ENCODE peak calls at places on chromosome 9, in ten cellular contexts. One of them, this sample, is unnamed.

GRCh38 chr9:14296462-14296861 is 17.5 kb downstream of the NFIB start:
- DNase-seq in breast epithelium: no peak
- DNase-seq in mesothelial cell of epicardium: no peak
- DNase-seq in cardiac fibroblast: no peak
- DNase-seq in fibroblast of lung: no peak
- DNase-seq in CD4-positive, alpha-beta T cell: no peak
- DNase-seq in left ventricle myocardium inferior: peak
- DNase-seq in astrocyte of the spinal cord: no peak
- DNase-seq in SK-N-SH: no peak
- DNase-seq in foreskin fibroblast: no peak
- DNase-seq in this sample: no peak

GRCh38 chr9:99104459-99105151 is at the start of gene TGFBR1:
- DNase-seq in breast epithelium: peak
- DNase-seq in mesothelial cell of epicardium: peak
- DNase-seq in cardiac fibroblast: peak
- DNase-seq in fibroblast of lung: peak
- DNase-seq in CD4-positive, alpha-beta T cell: peak
- DNase-seq in left ventricle myocardium inferior: peak
- DNase-seq in astrocyte of the spinal cord: peak
- DNase-seq in SK-N-SH: peak
- DNase-seq in foreskin fibroblast: peak
- DNase-seq in this sample: peak

GRCh38 chr9:8188720-8189407 is 389.3 kb upstream of the DMAC1 start:
- DNase-seq in breast epithelium: no peak
- DNase-seq in mesothelial cell of epicardium: no peak
- DNase-seq in cardiac fibroblast: no peak
- DNase-seq in fibroblast of lung: peak
- DNase-seq in CD4-positive, alpha-beta T cell: no peak
- DNase-seq in left ventricle myocardium inferior: no peak
- DNase-seq in astrocyte of the spinal cord: no peak
- DNase-seq in SK-N-SH: peak
- DNase-seq in foreskin fibroblast: peak
- DNase-seq in this sample: no peak

GRCh38 chr9:98316445-98317133 is 61.1 kb upstream of the TBC1D2 start:
- DNase-seq in breast epithelium: no peak
- DNase-seq in mesothelial cell of epicardium: no peak
- DNase-seq in cardiac fibroblast: no peak
- DNase-seq in fibroblast of lung: no peak
- DNase-seq in CD4-positive, alpha-beta T cell: no peak
- DNase-seq in left ventricle myocardium inferior: no peak
- DNase-seq in astrocyte of the spinal cord: no peak
- DNase-seq in SK-N-SH: no peak
- DNase-seq in foreskin fibroblast: no peak
- DNase-seq in this sample: no peak

GRCh38 chr9:108397286-108397685 is 458.5 kb downstream of the ACTL7B start:
- DNase-seq in breast epithelium: no peak
- DNase-seq in mesothelial cell of epicardium: no peak
- DNase-seq in cardiac fibroblast: no peak
- DNase-seq in fibroblast of lung: no peak
- DNase-seq in CD4-positive, alpha-beta T cell: no peak
- DNase-seq in left ventricle myocardium inferior: no peak
- DNase-seq in astrocyte of the spinal cord: no peak
- DNase-seq in SK-N-SH: no peak
- DNase-seq in foreskin fibroblast: peak
- DNase-seq in this sample: no peak

GRCh38 chr9:29555452-29555851 is 1982.2 kb upstream of the C9orf72 start:
- DNase-seq in breast epithelium: no peak
- DNase-seq in mesothelial cell of epicardium: no peak
- DNase-seq in cardiac fibroblast: no peak
- DNase-seq in fibroblast of lung: no peak
- DNase-seq in CD4-positive, alpha-beta T cell: no peak
- DNase-seq in left ventricle myocardium inferior: no peak
- DNase-seq in astrocyte of the spinal cord: peak
- DNase-seq in SK-N-SH: no peak
- DNase-seq in foreskin fibroblast: no peak
- DNase-seq in this sample: no peak

GRCh38 chr9:88628114-88628513 is 93.1 kb downstream of the NXNL2 start:
- DNase-seq in breast epithelium: no peak
- DNase-seq in mesothelial cell of epicardium: no peak
- DNase-seq in cardiac fibroblast: no peak
- DNase-seq in fibroblast of lung: no peak
- DNase-seq in CD4-positive, alpha-beta T cell: no peak
- DNase-seq in left ventricle myocardium inferior: no peak
- DNase-seq in astrocyte of the spinal cord: no peak
- DNase-seq in SK-N-SH: no peak
- DNase-seq in foreskin fibroblast: no peak
- DNase-seq in this sample: no peak

GRCh38 chr9:110601098-110601497 is 21.6 kb upstream of the SVEP1 start:
- DNase-seq in breast epithelium: no peak
- DNase-seq in mesothelial cell of epicardium: no peak
- DNase-seq in cardiac fibroblast: no peak
- DNase-seq in fibroblast of lung: no peak
- DNase-seq in CD4-positive, alpha-beta T cell: no peak
- DNase-seq in left ventricle myocardium inferior: no peak
- DNase-seq in astrocyte of the spinal cord: no peak
- DNase-seq in SK-N-SH: no peak
- DNase-seq in foreskin fibroblast: no peak
- DNase-seq in this sample: no peak

DNA sequence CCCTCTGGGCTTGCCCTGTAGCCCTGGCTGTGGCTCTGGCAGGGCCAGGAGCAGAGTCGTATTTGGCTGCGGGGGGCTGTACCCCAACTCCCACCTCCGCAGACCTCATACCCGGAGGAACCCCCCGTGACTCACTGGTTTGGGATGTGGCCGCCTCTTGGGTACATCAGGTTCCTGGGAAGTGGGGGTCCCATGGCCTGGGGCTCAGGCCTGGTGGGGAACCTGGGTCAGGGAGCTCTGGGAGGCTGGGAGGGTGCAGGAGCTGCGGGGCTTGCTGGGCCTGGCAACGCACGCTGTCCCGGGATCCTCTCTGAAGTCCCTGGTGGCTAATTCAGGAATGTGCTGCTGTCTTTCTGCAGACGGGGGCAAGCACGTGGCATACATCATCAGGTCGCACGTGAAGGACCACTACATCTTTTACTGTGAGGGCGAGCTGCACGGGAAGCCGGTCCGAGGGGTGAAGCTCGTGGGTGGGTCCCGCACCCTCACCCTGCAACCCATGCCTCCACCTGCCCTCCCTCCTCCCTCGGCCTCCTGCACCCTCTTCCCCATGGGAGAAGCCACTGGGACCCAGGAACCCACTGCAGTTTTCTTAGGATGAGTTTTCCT is 2.4 kb downstream of the LCN1 start:
- DNase-seq in breast epithelium: no peak
- DNase-seq in mesothelial cell of epicardium: no peak
- DNase-seq in cardiac fibroblast: no peak
- DNase-seq in fibroblast of lung: no peak
- DNase-seq in CD4-positive, alpha-beta T cell: no peak
- DNase-seq in left ventricle myocardium inferior: no peak
- DNase-seq in astrocyte of the spinal cord: no peak
- DNase-seq in SK-N-SH: no peak
- DNase-seq in foreskin fibroblast: no peak
- DNase-seq in this sample: no peak
- TF ChIP-seq CTCF in breast epithelium: no peak
- TF ChIP-seq CTCF in mesothelial cell of epicardium: no peak
- TF ChIP-seq CTCF in cardiac fibroblast: no peak
- TF ChIP-seq CTCF in fibroblast of lung: no peak
- TF ChIP-seq CTCF in CD4-positive, alpha-beta T cell: no peak
- TF ChIP-seq CTCF in left ventricle myocardium inferior: no peak
- TF ChIP-seq CTCF in astrocyte of the spinal cord: no peak
- TF ChIP-seq CTCF in SK-N-SH: no peak
- TF ChIP-seq CTCF in foreskin fibroblast: no peak
- TF ChIP-seq CTCF in this sample: no peak

GRCh38 chr9:107284636-107285035 is 1.6 kb downstream of the RAD23B start:
- DNase-seq in breast epithelium: no peak
- DNase-seq in mesothelial cell of epicardium: no peak
- DNase-seq in cardiac fibroblast: no peak
- DNase-seq in fibroblast of lung: no peak
- DNase-seq in CD4-positive, alpha-beta T cell: no peak
- DNase-seq in left ventricle myocardium inferior: no peak
- DNase-seq in astrocyte of the spinal cord: no peak
- DNase-seq in SK-N-SH: no peak
- DNase-seq in foreskin fibroblast: no peak
- DNase-seq in this sample: no peak

GRCh38 chr9:107282268-107282667 is 811 bp upstream of the RAD23B start:
- DNase-seq in breast epithelium: no peak
- DNase-seq in mesothelial cell of epicardium: no peak
- DNase-seq in cardiac fibroblast: no peak
- DNase-seq in fibroblast of lung: peak
- DNase-seq in CD4-positive, alpha-beta T cell: no peak
- DNase-seq in left ventricle myocardium inferior: no peak
- DNase-seq in astrocyte of the spinal cord: no peak
- DNase-seq in SK-N-SH: peak
- DNase-seq in foreskin fibroblast: no peak
- DNase-seq in this sample: no peak

GRCh38 chr9:107285292-107285691 is 2.2 kb downstream of the RAD23B start:
- DNase-seq in breast epithelium: no peak
- DNase-seq in mesothelial cell of epicardium: no peak
- DNase-seq in cardiac fibroblast: no peak
- DNase-seq in fibroblast of lung: no peak
- DNase-seq in CD4-positive, alpha-beta T cell: no peak
- DNase-seq in left ventricle myocardium inferior: no peak
- DNase-seq in astrocyte of the spinal cord: no peak
- DNase-seq in SK-N-SH: no peak
- DNase-seq in foreskin fibroblast: no peak
- DNase-seq in this sample: no peak

GRCh38 chr9:107282759-107283620 is at the start of gene RAD23B:
- DNase-seq in breast epithelium: peak
- DNase-seq in mesothelial cell of epicardium: peak
- DNase-seq in cardiac fibroblast: peak
- DNase-seq in fibroblast of lung: peak
- DNase-seq in CD4-positive, alpha-beta T cell: peak
- DNase-seq in left ventricle myocardium inferior: peak
- DNase-seq in astrocyte of the spinal cord: peak
- DNase-seq in SK-N-SH: peak
- DNase-seq in foreskin fibroblast: peak
- DNase-seq in this sample: peak

DNA sequence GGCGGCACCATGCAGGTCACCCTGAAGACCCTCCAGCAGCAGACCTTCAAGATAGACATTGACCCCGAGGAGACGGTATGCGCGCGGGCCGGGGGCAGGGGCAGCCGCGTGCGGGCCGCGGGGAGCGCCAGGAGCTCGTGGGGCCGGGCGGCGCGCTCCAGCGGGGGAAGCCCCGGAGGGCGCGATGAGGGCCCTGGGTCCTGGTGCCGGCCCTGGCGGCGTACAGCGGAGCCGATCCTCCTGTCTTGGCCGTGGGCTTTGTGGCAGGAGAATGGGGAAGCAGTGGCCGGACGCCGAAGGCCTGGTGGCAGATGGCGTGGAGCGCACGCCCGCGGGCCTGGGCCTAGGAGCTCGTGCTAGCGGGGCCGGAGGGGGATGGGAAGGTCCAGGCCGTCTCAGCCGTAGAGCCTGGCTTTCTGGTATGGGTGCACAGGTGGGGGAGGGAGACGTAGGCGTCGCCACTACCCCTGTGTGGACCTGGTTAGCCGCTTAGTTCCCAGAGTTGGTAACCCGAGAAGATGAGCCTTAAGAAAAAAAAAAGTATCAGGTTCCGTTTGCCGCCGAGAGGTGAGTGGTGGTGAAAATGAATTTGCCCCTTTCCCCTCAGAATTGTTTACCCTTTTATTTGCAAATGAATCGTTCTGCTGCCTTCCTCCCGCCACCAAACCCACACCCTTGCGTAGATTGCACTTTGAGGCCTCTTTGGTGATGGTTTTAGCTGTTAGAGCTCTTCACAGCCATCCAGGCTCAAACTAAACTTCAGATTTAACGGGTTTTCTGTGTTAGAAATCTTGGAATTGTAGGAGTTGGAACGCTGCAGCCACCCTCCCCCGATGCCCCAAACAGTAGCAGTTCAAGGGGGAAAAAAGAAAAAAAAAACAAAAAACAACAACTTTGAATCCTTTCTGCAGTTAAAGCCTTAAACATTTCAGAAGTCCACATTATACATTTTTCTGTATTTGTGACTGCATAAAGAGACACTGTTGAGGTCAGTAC is 840 bp downstream of the RAD23B start:
- DNase-seq in breast epithelium: peak
- DNase-seq in mesothelial cell of epicardium: peak
- DNase-seq in cardiac fibroblast: peak
- DNase-seq in fibroblast of lung: peak
- DNase-seq in CD4-positive, alpha-beta T cell: peak
- DNase-seq in left ventricle myocardium inferior: peak
- DNase-seq in astrocyte of the spinal cord: peak
- DNase-seq in SK-N-SH: no peak
- DNase-seq in foreskin fibroblast: peak
- DNase-seq in this sample: peak
- TF ChIP-seq CTCF in breast epithelium: no peak
- TF ChIP-seq CTCF in mesothelial cell of epicardium: no peak
- TF ChIP-seq CTCF in cardiac fibroblast: no peak
- TF ChIP-seq CTCF in fibroblast of lung: no peak
- TF ChIP-seq CTCF in CD4-positive, alpha-beta T cell: no peak
- TF ChIP-seq CTCF in left ventricle myocardium inferior: no peak
- TF ChIP-seq CTCF in astrocyte of the spinal cord: no peak
- TF ChIP-seq CTCF in SK-N-SH: no peak
- TF ChIP-seq CTCF in foreskin fibroblast: no peak
- TF ChIP-seq CTCF in this sample: no peak

GRCh38 chr9:114156658-114157421 is 1.5 kb downstream of the COL27A1 start:
- DNase-seq in breast epithelium: peak
- DNase-seq in mesothelial cell of epicardium: peak
- DNase-seq in cardiac fibroblast: peak
- DNase-seq in fibroblast of lung: peak
- DNase-seq in CD4-positive, alpha-beta T cell: no peak
- DNase-seq in left ventricle myocardium inferior: peak
- DNase-seq in astrocyte of the spinal cord: peak
- DNase-seq in SK-N-SH: peak
- DNase-seq in foreskin fibroblast: peak
- DNase-seq in this sample: no peak
- TF ChIP-seq CTCF in breast epithelium: no peak
- TF ChIP-seq CTCF in mesothelial cell of epicardium: no peak
- TF ChIP-seq CTCF in cardiac fibroblast: no peak
- TF ChIP-seq CTCF in fibroblast of lung: peak
- TF ChIP-seq CTCF in CD4-positive, alpha-beta T cell: no peak
- TF ChIP-seq CTCF in left ventricle myocardium inferior: no peak
- TF ChIP-seq CTCF in astrocyte of the spinal cord: peak
- TF ChIP-seq CTCF in SK-N-SH: no peak
- TF ChIP-seq CTCF in foreskin fibroblast: peak
- TF ChIP-seq CTCF in this sample: no peak

DNA sequence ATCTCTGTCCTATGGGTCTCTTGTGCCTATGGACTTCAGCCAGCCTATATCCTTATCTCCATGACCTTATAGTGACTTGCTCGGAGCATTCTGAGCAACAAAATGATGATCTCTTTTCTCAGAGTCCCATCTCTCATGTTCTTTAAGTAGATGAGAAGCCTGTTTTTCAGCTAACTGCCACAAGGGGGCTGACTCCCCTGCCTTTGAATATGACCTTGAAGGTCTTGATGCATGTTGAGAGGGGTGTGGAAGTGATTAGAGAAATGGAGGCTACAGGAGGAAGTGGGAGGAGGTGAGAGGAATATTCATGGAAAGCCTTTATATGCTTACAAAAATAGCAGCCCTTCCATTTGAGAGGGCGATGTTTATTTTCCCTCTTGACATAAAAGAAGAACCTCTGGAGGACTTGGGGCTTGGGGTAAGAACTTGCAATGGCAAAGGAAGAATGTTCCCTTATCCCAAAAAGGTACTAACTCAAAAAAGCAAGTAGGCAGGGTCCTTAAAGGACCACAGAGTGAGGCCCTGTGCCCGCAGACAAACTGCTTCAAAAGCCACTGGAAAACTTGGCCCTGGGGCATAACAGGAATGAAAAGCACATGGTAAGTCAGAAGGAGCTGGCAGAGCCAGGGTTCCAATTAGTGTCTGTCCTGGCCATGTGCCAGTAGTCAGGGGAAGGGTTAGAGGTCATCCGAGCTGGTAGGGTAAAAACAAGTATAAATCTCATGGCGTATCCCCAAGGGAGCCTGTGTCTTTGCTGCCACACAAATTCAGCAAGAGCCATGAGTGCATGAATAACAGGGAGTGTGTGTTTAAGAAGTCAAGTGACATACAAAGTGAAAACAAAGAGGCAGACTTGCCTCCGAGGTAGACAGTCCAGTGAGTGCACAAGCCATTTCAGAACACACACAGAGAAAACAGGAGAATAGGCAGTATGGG is 39.1 kb downstream of the FGD3 start:
- DNase-seq in breast epithelium: peak
- DNase-seq in mesothelial cell of epicardium: no peak
- DNase-seq in cardiac fibroblast: peak
- DNase-seq in fibroblast of lung: peak
- DNase-seq in CD4-positive, alpha-beta T cell: peak
- DNase-seq in left ventricle myocardium inferior: no peak
- DNase-seq in astrocyte of the spinal cord: no peak
- DNase-seq in SK-N-SH: no peak
- DNase-seq in foreskin fibroblast: peak
- DNase-seq in this sample: peak
- TF ChIP-seq CTCF in breast epithelium: no peak
- TF ChIP-seq CTCF in mesothelial cell of epicardium: peak
- TF ChIP-seq CTCF in cardiac fibroblast: peak
- TF ChIP-seq CTCF in fibroblast of lung: peak
- TF ChIP-seq CTCF in CD4-positive, alpha-beta T cell: peak
- TF ChIP-seq CTCF in left ventricle myocardium inferior: peak
- TF ChIP-seq CTCF in astrocyte of the spinal cord: peak
- TF ChIP-seq CTCF in SK-N-SH: peak
- TF ChIP-seq CTCF in foreskin fibroblast: no peak
- TF ChIP-seq CTCF in this sample: peak

This sample was measured in GM13976.